ENCODE peak calls at places on chromosomes 16 and 17, in six cellular contexts. H is AG04450; K is frontal cortex; S is NCI-H446; T is HuH-7; R is stimulated activated CD8-positive, alpha-beta memory T cell treated with anti-CD3 and anti-CD28 coated beads, Interleukin-15, amount 100 ng/mL, for 1 hour. N is an unnamed sample.

GRCh38 chr16:46857261-46857962 is 26.4 kb upstream of the C16orf87 start:
- DNase-seq in H (peak; percentile 47), S (peak; percentile 22), K (no peak), T (no peak), R (no peak), N (peak; percentile 56)

GRCh38 chr16:50884066-50884860 is 142.4 kb downstream of the CYLD start:
- DNase-seq in S (no peak), R (peak; percentile 1), K (no peak), H (no peak), T (peak; percentile 63), N (no peak)

GRCh38 chr16:83619381-83620150 is 188.2 kb upstream of the HSBP1 start:
- DNase-seq in H (no peak), S (no peak), K (no peak), T (no peak), R (no peak), N (no peak)

GRCh38 chr17:40820228-40820838 is 2.1 kb downstream of the KRT10 start:
- DNase-seq in S (no peak), K (no peak), T (no peak), R (no peak), H (no peak), N (no peak)

GRCh38 chr16:77307764-77308561 is 108.8 kb downstream of the SYCE1L start:
- DNase-seq in T (no peak), R (no peak), S (no peak), H (no peak), K (no peak), N (no peak)

GRCh38 chr16:49597796-49598195 is 224.2 kb downstream of the C16orf78 start:
- DNase-seq in S (no peak), K (no peak), R (no peak), H (no peak), T (no peak), N (no peak)

GRCh38 chr17:27548369-27548768 is 82.6 kb upstream of the LGALS9 start:
- DNase-seq in H (no peak), S (no peak), K (no peak), T (no peak), R (no peak), N (no peak)

GRCh38 chr17:77834170-77835115 is 124.1 kb upstream of the TNRC6C start:
- DNase-seq in H (peak; percentile 33), R (peak; percentile 22), S (peak; percentile 57), T (peak; percentile 46), K (no peak), N (no peak)

GRCh38 chr16:80039777-80040176 is 439.2 kb upstream of the MAF start:
- DNase-seq in T (no peak), K (no peak), H (no peak), R (no peak), S (no peak), N (no peak)

GRCh38 chr16:70610273-70611223 is 35.8 kb upstream of the IL34 start:
- DNase-seq in H (no peak), K (no peak), R (no peak), S (no peak), T (no peak), N (no peak)